ENCODE peak calls at places on chromosomes 13 and 19, in ten cellular contexts. P, N, S, M, Z, L, O, G, T and A are unnamed samples.

GRCh38 chr13:100537951-100538462 is 50.6 kb downstream of the GGACT start:
- DNase-seq in L (no peak), T (no peak), O (no peak), P (no peak), M (no peak), S (no peak), Z (no peak), N (no peak), G (no peak), A (no peak)

GRCh38 chr19:14563989-14564650 is 7.7 kb downstream of the NDUFB7 start:
- DNase-seq in Z (peak), S (no peak), O (no peak), N (peak), M (peak), P (no peak), T (no peak), G (no peak), L (no peak), A (peak)

GRCh38 chr19:32497386-32497785 is 83.6 kb upstream of the PDCD5 start:
- DNase-seq in M (no peak), T (no peak), N (no peak), O (no peak), Z (no peak), P (no peak), G (no peak), S (no peak), L (peak), A (no peak)

GRCh38 chr13:110538632-110539031 is 22.9 kb downstream of the RAB20 start:
- DNase-seq in O (peak), G (no peak), L (no peak), S (no peak), T (peak), N (no peak), P (no peak), M (no peak), Z (no peak), A (no peak)

GRCh38 chr13:97122381-97122996 is 99.6 kb upstream of the MBNL2 start:
- DNase-seq in P (no peak), M (no peak), Z (peak), S (no peak), L (no peak), T (no peak), O (no peak), G (no peak), N (no peak), A (no peak)

GRCh38 chr19:48113190-48113917 is 2.7 kb upstream of the PLA2G4C start:
- DNase-seq in P (no peak), L (no peak), S (no peak), G (no peak), N (no peak), M (no peak), O (no peak), Z (peak), T (no peak), A (no peak)

GRCh38 chr13:27927444-27928352 is 7.9 kb downstream of the PDX1 start:
- DNase-seq in Z (no peak), M (no peak), T (no peak), O (no peak), G (no peak), S (no peak), N (peak), P (no peak), L (no peak), A (no peak)

GRCh38 chr13:97359181-97360057 is 74.5 kb upstream of the RAP2A start:
- DNase-seq in N (peak), O (peak), T (no peak), P (peak), G (peak), L (peak), Z (peak), S (peak), M (no peak), A (peak)

GRCh38 chr19:18107235-18108083 is 9.9 kb downstream of the MAST3 start:
- DNase-seq in Z (no peak), L (peak), P (no peak), M (no peak), N (no peak), O (no peak), S (no peak), T (no peak), G (no peak), A (no peak)

GRCh38 chr13:108357228-108357627 is 87.7 kb downstream of the TNFSF13B start:
- DNase-seq in Z (no peak), L (no peak), T (no peak), P (no peak), N (no peak), G (no peak), M (no peak), S (no peak), O (no peak), A (no peak)

GRCh38 chr13:27338816-27339215 is 68.2 kb downstream of the RASL11A start:
- DNase-seq in G (no peak), P (no peak), T (no peak), O (no peak), M (no peak), L (no peak), N (peak), Z (no peak), S (no peak), A (no peak)

GRCh38 chr19:23810496-23810895 is 51.8 kb upstream of the ZNF681 start:
- DNase-seq in L (no peak), Z (no peak), O (no peak), N (no peak), M (no peak), T (no peak), P (no peak), S (no peak), G (no peak), A (no peak)